ENCODE peak calls at places on chromosome 12, in eight cellular contexts. X is myocyte; A is CD8-positive, alpha-beta T cell; K is cardiac muscle cell; U is astrocyte of the hippocampus; Q is MM.1S; E is HFF-Myc; Y is activated effector memory CD4-positive, alpha-beta T cell treated with Interleukin-2 at 50 U/mL for 16 hours. L is an unnamed sample.

GRCh38 chr12:103379670-103380069 is 116.1 kb downstream of the C12orf42 start:
- DNase-seq in K (no peak), U (no peak), Q (no peak), X (no peak), A (no peak), E (no peak), Y (no peak), L (no peak)

GRCh38 chr12:89863332-89863938 is 154.8 kb upstream of the ATP2B1 start:
- DNase-seq in K (no peak), X (no peak), Q (peak), U (no peak), E (no peak), A (peak), Y (peak), L (no peak)

GRCh38 chr12:113174461-113175384 is 10.6 kb downstream of the DDX54 start:
- DNase-seq in K (peak), A (peak), E (no peak), Y (peak), U (peak), X (peak), Q (peak), L (peak)

GRCh38 chr12:102876883-102877282 is 40.2 kb downstream of the PAH start:
- DNase-seq in X (no peak), Y (no peak), A (no peak), Q (no peak), U (no peak), K (no peak), E (no peak), L (no peak)

GRCh38 chr12:57430117-57430930 is 519 bp downstream of the R3HDM2 start:
- DNase-seq in X (no peak), E (no peak), K (peak), Q (peak), U (peak), A (peak), Y (peak), L (peak)

GRCh38 chr12:70840966-70841365 is 79.6 kb downstream of the PTPRR start:
- DNase-seq in A (no peak), Q (no peak), E (no peak), K (no peak), Y (no peak), U (no peak), X (no peak), L (peak)

GRCh38 chr12:25186788-25187397 is 8.1 kb downstream of the DNAI7 start:
- DNase-seq in Y (no peak), U (peak), E (no peak), Q (peak), A (no peak), K (no peak), X (no peak), L (no peak)

GRCh38 chr12:108634225-108634795 is 616 bp upstream of the SELPLG start:
- DNase-seq in Y (peak), A (peak), X (peak), K (no peak), U (no peak), E (no peak), Q (peak), L (no peak)

GRCh38 chr12:114479831-114480230 is 73.9 kb upstream of the TBX5 start:
- DNase-seq in Q (no peak), K (peak), Y (no peak), A (no peak), X (no peak), E (no peak), U (no peak), L (no peak)

GRCh38 chr12:64781374-64782029 is 22.3 kb upstream of the GNS start:
- DNase-seq in E (no peak), A (no peak), Y (no peak), K (no peak), Q (peak), U (peak), X (no peak), L (no peak)

GRCh38 chr12:14905269-14906004 is 19.8 kb upstream of the MGP start:
- DNase-seq in U (no peak), X (no peak), Y (no peak), E (no peak), A (no peak), K (peak), Q (no peak), L (peak)

GRCh38 chr12:62637679-62638078 is 171.1 kb downstream of the MON2 start:
- DNase-seq in K (no peak), X (no peak), Y (no peak), U (no peak), A (no peak), Q (no peak), E (no peak), L (no peak)

GRCh38 chr12:123670882-123671728 is at the start of gene TCTN2:
- DNase-seq in A (peak), K (peak), Q (peak), E (peak), U (peak), Y (peak), X (peak), L (peak)

GRCh38 chr12:60278209-60278608 is 682.4 kb downstream of the SLC16A7 start:
- DNase-seq in X (no peak), E (no peak), A (no peak), U (no peak), Q (no peak), K (no peak), Y (no peak), L (no peak)

GRCh38 chr12:62640910-62641448 is 174.4 kb downstream of the MON2 start:
- DNase-seq in U (peak), K (peak), X (no peak), E (peak), Y (no peak), Q (peak), A (no peak), L (peak)

GRCh38 chr12:68521321-68521839 is 89.3 kb upstream of the RAP1B start:
- DNase-seq in Q (no peak), Y (no peak), U (peak), K (peak), A (no peak), E (no peak), X (peak), L (no peak)

GRCh38 chr12:131647667-131648066 is 63.2 kb upstream of the SFSWAP start:
- DNase-seq in Y (no peak), X (no peak), A (no peak), U (no peak), K (no peak), E (no peak), Q (no peak), L (no peak)

GRCh38 chr12:125418902-125419564 is 353.8 kb downstream of the AACS start:
- DNase-seq in X (no peak), A (no peak), Y (no peak), U (no peak), E (no peak), Q (peak), K (no peak), L (no peak)

GRCh38 chr12:92178340-92178739 is 32.7 kb upstream of the BTG1 start:
- DNase-seq in K (no peak), A (no peak), U (no peak), E (no peak), Y (no peak), Q (no peak), X (no peak), L (no peak)

GRCh38 chr12:53051058-53051880 is 1.4 kb downstream of the TNS2 start:
- DNase-seq in A (no peak), E (no peak), K (peak), U (peak), X (peak), Y (no peak), Q (no peak), L (peak)

GRCh38 chr12:32115404-32116104 is 8.9 kb downstream of the BICD1 start:
- DNase-seq in Y (no peak), E (peak), U (peak), Q (no peak), X (peak), A (no peak), K (peak), L (peak)

GRCh38 chr12:132566551-132567131 is 43.7 kb downstream of the LRCOL1 start:
- DNase-seq in A (no peak), Q (no peak), Y (no peak), X (no peak), U (peak), K (no peak), E (no peak), L (peak)

GRCh38 chr12:51530208-51530607 is 60.8 kb upstream of the SCN8A start:
- DNase-seq in Y (no peak), A (no peak), X (no peak), K (no peak), U (no peak), Q (no peak), E (no peak), L (no peak)

GRCh38 chr12:16393126-16393525 is 45.7 kb downstream of the MGST1 start:
- DNase-seq in K (no peak), Y (no peak), X (no peak), Q (no peak), U (no peak), E (no peak), A (no peak), L (no peak)

GRCh38 chr12:896031-896430 is 53.5 kb downstream of the RAD52 start:
- DNase-seq in A (no peak), Y (no peak), Q (no peak), U (peak), X (no peak), E (no peak), K (no peak), L (no peak)

GRCh38 chr12:19026637-19027508 is 102.7 kb upstream of the PLEKHA5 start:
- DNase-seq in E (no peak), Q (no peak), K (no peak), Y (no peak), U (no peak), A (no peak), X (no peak), L (no peak)

GRCh38 chr12:132218915-132219314 is 74.7 kb downstream of the NOC4L start:
- DNase-seq in K (no peak), Q (peak), X (peak), E (no peak), Y (peak), A (peak), U (peak), L (no peak)

GRCh38 chr12:14418526-14418925 is 53.0 kb downstream of the ATF7IP start:
- DNase-seq in U (peak), Q (no peak), A (no peak), K (peak), X (no peak), E (no peak), Y (no peak), L (no peak)

GRCh38 chr12:105351523-105351922 is 21.0 kb downstream of the C12orf75 start:
- DNase-seq in Y (no peak), U (no peak), Q (peak), X (no peak), E (no peak), K (no peak), A (no peak), L (no peak)

GRCh38 chr12:65434737-65435136 is 156.3 kb downstream of the MSRB3 start:
- DNase-seq in A (no peak), E (no peak), X (no peak), Q (no peak), U (no peak), K (no peak), Y (no peak), L (no peak)

GRCh38 chr12:103373088-103373523 is 122.7 kb downstream of the C12orf42 start:
- DNase-seq in Y (no peak), E (no peak), K (no peak), X (no peak), Q (no peak), U (peak), A (no peak), L (no peak)

GRCh38 chr12:46160081-46160980 is 108.5 kb downstream of the SLC38A1 start:
- DNase-seq in U (peak), E (no peak), K (peak), Y (no peak), Q (no peak), X (peak), A (no peak), L (no peak)

GRCh38 chr12:132661972-132662371 is 25.2 kb downstream of the POLE start:
- DNase-seq in K (no peak), Q (no peak), X (peak), E (no peak), Y (no peak), A (no peak), U (no peak), L (no peak)

GRCh38 chr12:93029091-93029490 is 100.0 kb upstream of the EEA1 start:
- DNase-seq in Q (no peak), K (peak), U (no peak), A (no peak), Y (no peak), E (no peak), X (peak), L (no peak)

L was measured in G401.